ENCODE peak calls at places on chromosomes 2 and 18, in eight cellular contexts. One of them, this sample, is unnamed.

GRCh38 chr2:23708771-23709170 is 218.2 kb downstream of the ATAD2B start:
- DNase-seq in neural progenitor cell: no peak
- DNase-seq in fibroblast of lung: no peak
- DNase-seq in foreskin keratinocyte: no peak
- DNase-seq in lower lobe of right lung: no peak
- DNase-seq in B cell: no peak
- DNase-seq in pancreas: no peak
- DNase-seq in WTC11: no peak
- DNase-seq in this sample: no peak

GRCh38 chr18:12750076-12750707 is 47.4 kb downstream of the PSMG2 start:
- DNase-seq in neural progenitor cell: no peak
- DNase-seq in fibroblast of lung: no peak
- DNase-seq in foreskin keratinocyte: no peak
- DNase-seq in lower lobe of right lung: no peak
- DNase-seq in B cell: peak; percentile 32
- DNase-seq in pancreas: no peak
- DNase-seq in WTC11: no peak
- DNase-seq in this sample: no peak

GRCh38 chr2:134244091-134244490 is 9.8 kb upstream of the MGAT5 start:
- DNase-seq in neural progenitor cell: no peak
- DNase-seq in fibroblast of lung: no peak
- DNase-seq in foreskin keratinocyte: no peak
- DNase-seq in lower lobe of right lung: no peak
- DNase-seq in B cell: no peak
- DNase-seq in pancreas: no peak
- DNase-seq in WTC11: no peak
- DNase-seq in this sample: no peak

GRCh38 chr2:168529054-168529833 is 73.2 kb downstream of the CERS6 start:
- DNase-seq in neural progenitor cell: no peak
- DNase-seq in fibroblast of lung: no peak
- DNase-seq in foreskin keratinocyte: no peak
- DNase-seq in lower lobe of right lung: no peak
- DNase-seq in B cell: no peak
- DNase-seq in pancreas: no peak
- DNase-seq in WTC11: no peak
- DNase-seq in this sample: no peak

GRCh38 chr2:136065384-136065783 is 52.6 kb downstream of the CXCR4 start:
- DNase-seq in neural progenitor cell: no peak
- DNase-seq in fibroblast of lung: no peak
- DNase-seq in foreskin keratinocyte: no peak
- DNase-seq in lower lobe of right lung: no peak
- DNase-seq in B cell: no peak
- DNase-seq in pancreas: no peak
- DNase-seq in WTC11: no peak
- DNase-seq in this sample: no peak

GRCh38 chr2:63643486-63643885 is 54.7 kb downstream of the MDH1 start:
- DNase-seq in neural progenitor cell: no peak
- DNase-seq in fibroblast of lung: no peak
- DNase-seq in foreskin keratinocyte: peak; percentile 28
- DNase-seq in lower lobe of right lung: no peak
- DNase-seq in B cell: no peak
- DNase-seq in pancreas: no peak
- DNase-seq in WTC11: no peak
- DNase-seq in this sample: no peak

GRCh38 chr2:70941186-70941585 is 5.5 kb downstream of the ATP6V1B1 start:
- DNase-seq in neural progenitor cell: no peak
- DNase-seq in fibroblast of lung: no peak
- DNase-seq in foreskin keratinocyte: no peak
- DNase-seq in lower lobe of right lung: no peak
- DNase-seq in B cell: no peak
- DNase-seq in pancreas: no peak
- DNase-seq in WTC11: no peak
- DNase-seq in this sample: peak; percentile 48

GRCh38 chr2:47487498-47487875 is 84.5 kb downstream of the MSH2 start:
- DNase-seq in neural progenitor cell: no peak
- DNase-seq in fibroblast of lung: no peak
- DNase-seq in foreskin keratinocyte: no peak
- DNase-seq in lower lobe of right lung: no peak
- DNase-seq in B cell: no peak
- DNase-seq in pancreas: no peak
- DNase-seq in WTC11: no peak
- DNase-seq in this sample: no peak

GRCh38 chr2:60525859-60526258 is 27.6 kb downstream of the BCL11A start:
- DNase-seq in neural progenitor cell: no peak
- DNase-seq in fibroblast of lung: no peak
- DNase-seq in foreskin keratinocyte: no peak
- DNase-seq in lower lobe of right lung: no peak
- DNase-seq in B cell: peak; percentile 38
- DNase-seq in pancreas: no peak
- DNase-seq in WTC11: no peak
- DNase-seq in this sample: no peak

GRCh38 chr2:129479892-129480291 is 499.6 kb upstream of the RAB6C start:
- DNase-seq in neural progenitor cell: peak; percentile 24
- DNase-seq in fibroblast of lung: no peak
- DNase-seq in foreskin keratinocyte: no peak
- DNase-seq in lower lobe of right lung: no peak
- DNase-seq in B cell: no peak
- DNase-seq in pancreas: no peak
- DNase-seq in WTC11: peak; percentile 18
- DNase-seq in this sample: no peak

GRCh38 chr2:111176388-111176787 is 55.7 kb downstream of the BCL2L11 start:
- DNase-seq in neural progenitor cell: no peak
- DNase-seq in fibroblast of lung: no peak
- DNase-seq in foreskin keratinocyte: no peak
- DNase-seq in lower lobe of right lung: no peak
- DNase-seq in B cell: no peak
- DNase-seq in pancreas: peak; percentile 86
- DNase-seq in WTC11: no peak
- DNase-seq in this sample: no peak

GRCh38 chr18:79924814-79925655 is 26.4 kb downstream of the SLC66A2 start:
- DNase-seq in neural progenitor cell: no peak
- DNase-seq in fibroblast of lung: no peak
- DNase-seq in foreskin keratinocyte: no peak
- DNase-seq in lower lobe of right lung: peak; percentile 42
- DNase-seq in B cell: no peak
- DNase-seq in pancreas: peak; percentile 89
- DNase-seq in WTC11: peak; percentile 8
- DNase-seq in this sample: peak; percentile 62

GRCh38 chr18:68826111-68826510 is 28.2 kb downstream of the CCDC102B start:
- DNase-seq in neural progenitor cell: no peak
- DNase-seq in fibroblast of lung: no peak
- DNase-seq in foreskin keratinocyte: no peak
- DNase-seq in lower lobe of right lung: no peak
- DNase-seq in B cell: no peak
- DNase-seq in pancreas: no peak
- DNase-seq in WTC11: no peak
- DNase-seq in this sample: no peak

GRCh38 chr2:5668682-5669267 is 23.4 kb upstream of the SOX11 start:
- DNase-seq in neural progenitor cell: no peak
- DNase-seq in fibroblast of lung: no peak
- DNase-seq in foreskin keratinocyte: no peak
- DNase-seq in lower lobe of right lung: no peak
- DNase-seq in B cell: no peak
- DNase-seq in pancreas: no peak
- DNase-seq in WTC11: no peak
- DNase-seq in this sample: no peak

GRCh38 chr18:326846-327245 is 59.0 kb upstream of the THOC1 start:
- DNase-seq in neural progenitor cell: no peak
- DNase-seq in fibroblast of lung: no peak
- DNase-seq in foreskin keratinocyte: no peak
- DNase-seq in lower lobe of right lung: no peak
- DNase-seq in B cell: no peak
- DNase-seq in pancreas: no peak
- DNase-seq in WTC11: no peak
- DNase-seq in this sample: no peak

GRCh38 chr2:42558827-42559226 is 9.6 kb upstream of the MTA3 start:
- DNase-seq in neural progenitor cell: no peak
- DNase-seq in fibroblast of lung: no peak
- DNase-seq in foreskin keratinocyte: no peak
- DNase-seq in lower lobe of right lung: no peak
- DNase-seq in B cell: no peak
- DNase-seq in pancreas: no peak
- DNase-seq in WTC11: no peak
- DNase-seq in this sample: no peak

GRCh38 chr18:22434973-22435608 is 17.4 kb upstream of the CTAGE1 start:
- DNase-seq in neural progenitor cell: no peak
- DNase-seq in fibroblast of lung: peak; percentile 65
- DNase-seq in foreskin keratinocyte: peak; percentile 83
- DNase-seq in lower lobe of right lung: no peak
- DNase-seq in B cell: no peak
- DNase-seq in pancreas: no peak
- DNase-seq in WTC11: no peak
- DNase-seq in this sample: no peak

DNA sequence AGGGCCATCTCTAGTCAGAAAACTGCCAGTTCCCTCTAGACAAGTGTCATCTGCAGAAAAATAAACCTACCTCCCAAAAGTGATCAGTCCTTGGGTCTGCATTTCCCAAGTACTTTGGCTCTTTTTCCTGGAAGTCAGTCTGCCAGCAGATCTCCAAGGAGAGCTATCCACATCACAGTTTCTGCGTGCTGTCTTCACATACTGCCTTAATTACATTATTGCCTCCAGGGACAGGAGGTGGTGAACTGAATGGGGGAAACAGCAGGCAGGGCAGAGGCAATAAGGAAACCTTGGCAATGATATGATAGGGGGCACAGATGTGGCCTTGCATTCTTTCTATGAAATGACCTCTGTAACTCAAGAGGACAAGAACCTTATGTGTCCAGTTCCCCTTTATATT is 105.9 kb upstream of the SIX2 start:
- DNase-seq in neural progenitor cell: no peak
- DNase-seq in fibroblast of lung: no peak
- DNase-seq in foreskin keratinocyte: no peak
- DNase-seq in lower lobe of right lung: no peak
- DNase-seq in B cell: no peak
- DNase-seq in pancreas: no peak
- DNase-seq in WTC11: no peak
- DNase-seq in this sample: no peak
- TF ChIP-seq CTCF in neural progenitor cell: no peak
- TF ChIP-seq CTCF in fibroblast of lung: no peak
- TF ChIP-seq CTCF in foreskin keratinocyte: no peak
- TF ChIP-seq CTCF in lower lobe of right lung: no peak
- TF ChIP-seq CTCF in B cell: no peak
- TF ChIP-seq CTCF in pancreas: no peak
- TF ChIP-seq CTCF in WTC11: no peak
- TF ChIP-seq CTCF in this sample: no peak

DNA sequence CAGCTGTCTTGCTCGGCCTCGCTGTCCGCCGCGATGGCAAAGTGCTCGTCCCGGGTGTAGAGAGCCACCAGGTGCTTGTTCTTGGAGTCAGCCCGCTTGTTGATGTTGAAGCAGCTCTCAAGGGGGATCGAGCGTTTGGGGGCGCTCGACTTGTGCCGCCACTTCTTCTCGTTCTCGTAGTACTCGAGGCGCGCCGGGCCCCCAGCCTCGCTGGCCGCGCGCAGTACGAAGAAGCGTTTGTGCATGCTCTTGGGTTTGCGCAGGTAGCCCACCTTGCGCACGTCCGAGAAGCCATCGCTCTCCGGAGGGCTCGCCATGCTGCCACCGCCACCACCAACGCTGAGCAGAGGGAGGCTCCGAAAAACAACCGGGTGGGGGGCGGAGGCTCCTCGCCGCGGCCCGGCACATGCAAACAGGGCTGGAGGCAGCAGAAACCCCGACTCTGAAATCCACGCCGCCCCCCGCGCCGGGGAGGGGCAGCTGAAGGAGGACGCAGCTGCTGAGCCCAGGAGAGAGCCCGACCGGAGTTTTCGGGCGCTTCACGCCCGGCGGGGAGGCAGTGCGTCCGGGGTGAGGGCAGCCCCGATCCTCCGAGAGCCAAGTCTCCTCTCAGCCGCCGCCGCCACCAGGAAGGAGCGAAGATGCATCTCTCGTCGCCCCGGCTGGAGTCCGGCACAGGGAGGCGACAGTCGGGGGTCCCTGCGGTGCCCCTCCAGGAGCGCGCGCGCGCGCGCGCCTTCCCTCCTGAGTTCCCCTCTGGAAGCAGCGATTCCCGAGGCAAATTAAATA is 1.0 kb downstream of the IRS1 start:
- DNase-seq in neural progenitor cell: peak; percentile 66
- DNase-seq in fibroblast of lung: peak; percentile 68
- DNase-seq in foreskin keratinocyte: no peak
- DNase-seq in lower lobe of right lung: peak; percentile 62
- DNase-seq in B cell: peak; percentile 72
- DNase-seq in pancreas: peak; percentile 36
- DNase-seq in WTC11: peak; percentile 63
- DNase-seq in this sample: no peak
- TF ChIP-seq CTCF in neural progenitor cell: peak; percentile 38
- TF ChIP-seq CTCF in fibroblast of lung: peak; percentile 4
- TF ChIP-seq CTCF in foreskin keratinocyte: peak; percentile 54
- TF ChIP-seq CTCF in lower lobe of right lung: no peak
- TF ChIP-seq CTCF in B cell: no peak
- TF ChIP-seq CTCF in pancreas: no peak
- TF ChIP-seq CTCF in WTC11: no peak
- TF ChIP-seq CTCF in this sample: peak; percentile 64

DNA sequence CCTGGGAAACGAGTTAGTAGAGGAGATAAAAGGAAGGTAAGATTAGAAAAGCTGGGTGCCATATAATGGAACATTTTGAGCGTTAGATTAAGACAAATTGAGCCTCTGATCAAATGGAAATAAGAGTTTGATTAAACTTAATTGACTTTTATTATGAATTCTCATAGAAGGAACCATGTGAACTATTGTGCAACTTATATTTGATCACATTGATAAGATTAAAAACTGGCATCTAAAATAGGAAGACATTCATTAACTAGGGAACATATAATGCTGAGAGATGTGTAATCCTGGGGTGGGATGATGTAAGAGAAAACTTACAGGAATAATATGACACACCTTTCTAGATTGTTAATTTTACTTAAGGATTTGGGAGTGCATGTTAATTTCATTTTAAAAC is 22.5 kb downstream of the TBR1 start:
- DNase-seq in neural progenitor cell: no peak
- DNase-seq in fibroblast of lung: no peak
- DNase-seq in foreskin keratinocyte: no peak
- DNase-seq in lower lobe of right lung: no peak
- DNase-seq in B cell: no peak
- DNase-seq in pancreas: no peak
- DNase-seq in WTC11: no peak
- DNase-seq in this sample: no peak
- TF ChIP-seq CTCF in neural progenitor cell: no peak
- TF ChIP-seq CTCF in fibroblast of lung: no peak
- TF ChIP-seq CTCF in foreskin keratinocyte: no peak
- TF ChIP-seq CTCF in lower lobe of right lung: no peak
- TF ChIP-seq CTCF in B cell: no peak
- TF ChIP-seq CTCF in pancreas: no peak
- TF ChIP-seq CTCF in WTC11: no peak
- TF ChIP-seq CTCF in this sample: no peak

GRCh38 chr2:119230630-119231185 is 7.1 kb downstream of the STEAP3 start:
- DNase-seq in neural progenitor cell: peak; percentile 30
- DNase-seq in fibroblast of lung: peak; percentile 61
- DNase-seq in foreskin keratinocyte: no peak
- DNase-seq in lower lobe of right lung: no peak
- DNase-seq in B cell: no peak
- DNase-seq in pancreas: no peak
- DNase-seq in WTC11: no peak
- DNase-seq in this sample: no peak
- TF ChIP-seq CTCF in neural progenitor cell: no peak
- TF ChIP-seq CTCF in fibroblast of lung: no peak
- TF ChIP-seq CTCF in foreskin keratinocyte: no peak
- TF ChIP-seq CTCF in lower lobe of right lung: no peak
- TF ChIP-seq CTCF in B cell: no peak
- TF ChIP-seq CTCF in pancreas: no peak
- TF ChIP-seq CTCF in WTC11: no peak
- TF ChIP-seq CTCF in this sample: peak; percentile 6

This sample was measured in chondrocyte.